ENCODE peak calls at places on chromosome 15, in eight cellular contexts. Y is H1, V is keratinocyte, G is mammary epithelial cell, I is fibroblast of lung, J is K562, E is PC-3, P is endothelial cell of umbilical vein. N is an unnamed sample.

GRCh38 chr15:59736181-59736580 is 47.1 kb upstream of the BNIP2 start:
- DNase-seq in P (no peak), E (no peak), G (no peak), I (no peak), J (no peak), V (no peak), Y (no peak), N (no peak)

GRCh38 chr15:42083916-42084315 is 10.4 kb downstream of the PLA2G4D start:
- DNase-seq in J (no peak), V (no peak), G (no peak), P (no peak), Y (no peak), I (no peak), E (no peak), N (no peak)

GRCh38 chr15:60704717-60705116 is 225.8 kb upstream of the ICE2 start:
- DNase-seq in G (no peak), V (no peak), J (no peak), I (no peak), Y (no peak), E (no peak), P (no peak), N (no peak)

GRCh38 chr15:72827216-72827615 is 43.7 kb upstream of the ADPGK start:
- DNase-seq in I (peak; percentile 3), G (peak; percentile 9), Y (no peak), P (no peak), J (no peak), V (no peak), E (no peak), N (no peak)

GRCh38 chr15:45489690-45490238 is 32.8 kb downstream of the SLC30A4 start:
- DNase-seq in Y (no peak), I (no peak), P (no peak), J (no peak), E (no peak), V (no peak), G (no peak), N (no peak)

GRCh38 chr15:85727068-85727467 is 67.7 kb downstream of the KLHL25 start:
- DNase-seq in V (no peak), J (no peak), Y (no peak), G (peak; percentile 38), E (no peak), I (peak; percentile 25), P (no peak), N (no peak)

GRCh38 chr15:60898896-60899295 is 330.2 kb downstream of the RORA start:
- DNase-seq in P (no peak), G (no peak), E (no peak), V (no peak), Y (no peak), J (no peak), I (no peak), N (no peak)

GRCh38 chr15:57596978-57597377 is 5.3 kb downstream of the MYZAP start:
- DNase-seq in E (peak; percentile 90), Y (no peak), V (no peak), G (peak; percentile 60), I (peak; percentile 3), J (no peak), P (no peak), N (no peak)

GRCh38 chr15:84840741-84841429 is 23.7 kb downstream of the ALPK3 start:
- DNase-seq in Y (no peak), P (peak; percentile 28), V (no peak), E (no peak), J (no peak), I (peak; percentile 63), G (peak; percentile 12), N (no peak)

GRCh38 chr15:35696767-35697231 is 150.8 kb upstream of the DPH6 start:
- DNase-seq in E (peak; percentile 85), Y (no peak), P (peak; percentile 90), V (peak; percentile 67), J (peak; percentile 53), I (peak; percentile 94), G (peak; percentile 80), N (no peak)

GRCh38 chr15:40471105-40471777 is 457 bp downstream of the CHST14 start:
- DNase-seq in J (peak; percentile 47), I (peak; percentile 36), E (peak; percentile 6), G (no peak), P (peak; percentile 41), V (no peak), Y (no peak), N (peak; percentile 74)

GRCh38 chr15:67892559-67893377 is 52.9 kb upstream of the RNU6-1 start:
- DNase-seq in Y (no peak), J (no peak), V (no peak), E (no peak), G (no peak), I (peak; percentile 16), P (no peak), N (no peak)

GRCh38 chr15:29920515-29920914 is 98.2 kb upstream of the TJP1 start:
- DNase-seq in J (no peak), E (peak; percentile 97), G (peak; percentile 86), I (peak; percentile 60), V (peak; percentile 78), Y (no peak), P (no peak), N (no peak)

GRCh38 chr15:78093242-78094020 is 1.1 kb downstream of the SH2D7 start:
- DNase-seq in P (no peak), E (no peak), G (peak; percentile 16), I (peak; percentile 96), V (no peak), J (no peak), Y (no peak), N (no peak)

GRCh38 chr15:33045066-33045810 is 149.3 kb downstream of the FMN1 start:
- DNase-seq in G (no peak), V (no peak), J (no peak), P (no peak), E (no peak), Y (no peak), I (no peak), N (no peak)

GRCh38 chr15:20645956-20646355 is 104.4 kb upstream of the GOLGA6L6 start:
- DNase-seq in V (no peak), I (no peak), G (peak; percentile 47), P (no peak), J (no peak), E (no peak), Y (no peak), N (no peak)

GRCh38 chr15:49171790-49172189 is 1.7 kb downstream of the GALK2 start:
- DNase-seq in P (no peak), E (no peak), V (no peak), I (no peak), J (peak; percentile 54), G (no peak), Y (no peak), N (no peak)

GRCh38 chr15:74131618-74132191 is 1.3 kb downstream of the ISLR2 start:
- DNase-seq in I (no peak), P (no peak), J (no peak), E (no peak), V (no peak), G (no peak), Y (no peak), N (no peak)
- TF ChIP-seq EZH2 in I (peak; percentile 55), P (no peak), J (no peak), E (no peak), V (no peak), G (peak; percentile 46), Y (no peak), N (no peak)

GRCh38 chr15:96323250-96324162 is 7.0 kb upstream of the NR2F2 start:
- DNase-seq in P (peak; percentile 49), E (no peak), J (no peak), I (peak; percentile 3), V (no peak), G (no peak), Y (no peak), N (peak; percentile 86)
- H3K4me2 ChIP-seq in P (peak overlapping the region; percentile 88), E (peak overlapping the region; percentile 97), J (no peak overlapping the region), I (peak overlapping the region; percentile 96), V (no peak overlapping the region), G (no peak overlapping the region), Y (peak overlapping the region; percentile 80), N (peak overlapping the region; percentile 97)

DNA sequence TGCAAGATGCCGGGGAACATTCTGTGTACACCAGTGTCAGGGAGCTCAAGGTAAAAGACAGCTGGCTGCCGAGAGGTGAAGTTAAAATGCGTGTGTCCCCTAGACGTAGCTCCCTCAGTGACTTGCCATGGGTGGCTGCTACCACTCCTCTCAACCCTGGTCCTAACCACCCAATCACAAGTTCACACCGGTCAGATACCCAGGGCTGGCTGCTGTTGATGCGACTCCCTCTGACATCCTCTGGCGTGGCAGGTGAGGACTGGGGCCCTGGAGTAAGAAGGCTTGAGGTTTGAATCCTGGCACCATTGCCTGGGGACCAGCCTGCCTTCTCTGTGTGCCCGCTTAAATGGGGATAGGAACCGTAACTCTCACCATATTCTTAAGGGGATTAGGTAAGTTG is 203.5 kb downstream of the UACA start:
- DNase-seq in V (no peak), G (no peak), I (no peak), E (no peak), Y (no peak), J (no peak), P (no peak), N (no peak)
- H3K9ac ChIP-seq in V (no peak overlapping the region), G (no peak overlapping the region), I (peak overlapping the region; percentile 16), E (no peak overlapping the region), Y (no peak overlapping the region), J (no peak overlapping the region), P (no peak overlapping the region), N (no peak overlapping the region)

GRCh38 chr15:93072011-93072410 is 17.0 kb downstream of the RGMA start:
- DNase-seq in I (peak; percentile 51), Y (no peak), V (no peak), G (no peak), P (no peak), J (no peak), E (no peak), N (peak; percentile 51)

GRCh38 chr15:93073465-93073952 is 15.5 kb downstream of the RGMA start:
- DNase-seq in J (no peak), I (no peak), Y (no peak), E (no peak), V (no peak), G (no peak), P (no peak), N (peak; percentile 72)

GRCh38 chr15:93070901-93071300 is 18.1 kb downstream of the RGMA start:
- DNase-seq in E (no peak), P (no peak), Y (no peak), V (no peak), I (no peak), G (no peak), J (no peak), N (peak; percentile 39)

GRCh38 chr15:93071469-93071891 is 17.5 kb downstream of the RGMA start:
- DNase-seq in Y (no peak), E (no peak), P (no peak), G (no peak), V (no peak), J (no peak), I (peak; percentile 17), N (peak; percentile 53)

DNA sequence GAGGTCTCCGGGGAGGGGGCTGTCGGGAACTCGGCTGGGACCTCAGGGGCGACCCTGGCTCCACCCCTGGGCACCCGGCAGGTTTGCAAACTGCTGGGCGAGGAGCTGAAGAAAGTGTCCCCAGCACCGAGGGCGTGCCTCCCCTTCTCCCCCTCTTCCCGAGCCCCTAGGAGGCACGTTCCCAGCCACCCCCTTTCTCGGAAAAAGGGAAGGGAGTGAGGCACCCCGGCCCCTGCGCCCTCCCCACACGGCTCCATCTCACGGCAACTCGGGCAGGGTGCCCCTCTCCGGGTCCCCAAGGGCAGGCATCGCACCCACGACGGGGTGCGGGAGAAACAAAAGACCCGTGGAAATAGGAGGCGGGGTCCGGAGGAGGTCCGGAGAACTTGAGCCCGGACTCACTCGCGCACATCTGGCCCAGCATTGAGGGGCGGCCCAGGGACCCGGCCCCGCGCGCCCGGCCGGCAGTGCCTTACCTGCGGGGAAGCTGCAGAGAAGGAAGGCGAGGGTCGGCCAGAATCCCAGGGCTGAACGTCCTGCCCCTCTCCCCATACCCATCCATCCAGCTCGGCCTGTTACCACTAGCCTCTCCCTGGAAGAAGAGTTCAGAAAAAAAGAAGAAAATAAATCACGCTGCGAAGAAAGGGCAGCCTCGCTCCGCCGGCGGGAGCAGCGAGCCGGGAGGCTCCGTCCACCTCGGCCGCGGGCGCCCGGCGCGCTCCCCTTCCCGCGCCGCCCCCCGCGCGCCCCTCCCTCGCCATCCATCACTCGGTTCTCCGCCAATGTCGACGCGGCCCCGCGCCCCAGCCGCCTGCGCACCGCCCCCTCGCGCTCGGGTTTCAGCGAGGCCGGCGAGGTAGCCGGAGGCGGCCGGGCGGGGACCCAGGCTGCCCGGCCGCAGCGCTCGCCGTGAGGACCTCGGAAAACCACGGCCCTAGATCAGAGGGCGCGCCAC is 16.3 kb downstream of the RGMA start:
- DNase-seq in P (peak; percentile 42), V (no peak), I (peak; percentile 71), E (peak; percentile 75), G (peak; percentile 49), J (peak; percentile 74), Y (no peak), N (peak; percentile 96)
- TF ChIP-seq EZH2 in P (no peak), V (no peak), I (no peak), E (no peak), G (no peak), J (no peak), Y (no peak), N (no peak)

N was measured in neural progenitor cell.